ENCODE peak calls at places on chromosome 1, in five cellular contexts. G is pancreas, L is dorsolateral prefrontal cortex, E is foreskin fibroblast, A is skeletal muscle cell. F is an unnamed sample.

GRCh38 chr1:6034750-6035096 is 11.0 kb upstream of the KCNAB2 start:
- DNase-seq in L (no peak), G (no peak), A (no peak), E (no peak), F (no peak)

GRCh38 chr1:40532062-40532389 is 589 bp downstream of the ZNF684 start:
- DNase-seq in G (no peak), L (no peak), E (no peak), A (no peak), F (no peak)

GRCh38 chr1:54542962-54543539 is 5.0 kb upstream of the ACOT11 start:
- DNase-seq in E (peak; percentile 46), L (no peak), G (no peak), A (no peak), F (no peak)

GRCh38 chr1:219120625-219121544 is 52.8 kb upstream of the LYPLAL1 start:
- DNase-seq in E (peak; percentile 92), G (no peak), A (peak; percentile 92), L (no peak), F (no peak)

GRCh38 chr1:186532481-186532880 is 71.6 kb upstream of the PDC start:
- DNase-seq in A (no peak), E (no peak), L (no peak), G (no peak), F (no peak)

GRCh38 chr1:32007591-32007940 is 6.1 kb upstream of the KHDRBS1 start:
- DNase-seq in G (no peak), A (no peak), L (no peak), E (no peak), F (no peak)

GRCh38 chr1:30422251-30422650 is 301.1 kb downstream of the MATN1 start:
- DNase-seq in A (no peak), G (no peak), L (no peak), E (no peak), F (no peak)

GRCh38 chr1:228307218-228308023 is 99.2 kb downstream of the TRIM11 start:
- DNase-seq in L (no peak), A (no peak), G (peak; percentile 54), E (no peak), F (peak; percentile 72)

GRCh38 chr1:59128784-59129227 is 168.1 kb upstream of the FGGY start:
- DNase-seq in A (no peak), G (no peak), L (no peak), E (peak; percentile 53), F (no peak)

GRCh38 chr1:221884821-221885220 is 142.9 kb upstream of the DUSP10 start:
- DNase-seq in E (no peak), L (no peak), A (no peak), G (no peak), F (no peak)

GRCh38 chr1:7199077-7199779 is 414.0 kb downstream of the CAMTA1 start:
- DNase-seq in E (no peak), G (no peak), A (no peak), L (no peak), F (no peak)

GRCh38 chr1:224054611-224055010 is 59.3 kb upstream of the FBXO28 start:
- DNase-seq in L (no peak), E (peak; percentile 38), A (no peak), G (no peak), F (no peak)

GRCh38 chr1:222736972-222737371 is at the start of gene FAM177B:
- DNase-seq in G (no peak), E (no peak), A (no peak), L (no peak), F (no peak)

GRCh38 chr1:227805606-227806197 is 9.8 kb upstream of the PRSS38 start:
- DNase-seq in L (no peak), A (peak; percentile 85), G (no peak), E (peak; percentile 91), F (no peak)

GRCh38 chr1:32241011-32241763 is 5.8 kb upstream of the FAM167B start:
- DNase-seq in L (peak; percentile 10), A (no peak), G (peak; percentile 89), E (peak; percentile 40), F (peak; percentile 85)

GRCh38 chr1:230459463-230459862 is 33.3 kb upstream of the PGBD5 start:
- DNase-seq in L (no peak), G (no peak), E (peak; percentile 17), A (peak; percentile 79), F (no peak)

GRCh38 chr1:2523191-2523890 is 3.1 kb downstream of the PANK4 start:
- DNase-seq in G (no peak), E (no peak), L (no peak), A (no peak), F (no peak)

GRCh38 chr1:54861070-54861761 is 25.8 kb downstream of the DHCR24 start:
- DNase-seq in L (no peak), E (no peak), A (no peak), G (no peak), F (no peak)

GRCh38 chr1:147762233-147763024 is 2.0 kb upstream of the GJA5 start:
- DNase-seq in L (no peak), A (no peak), G (no peak), E (no peak), F (no peak)

GRCh38 chr1:1305300-1306069 is 2.2 kb downstream of the ACAP3 start:
- DNase-seq in G (no peak), L (no peak), E (peak; percentile 76), A (peak; percentile 30), F (peak; percentile 90)

GRCh38 chr1:212606734-212607205 is 1.8 kb upstream of the ATF3 start:
- DNase-seq in A (no peak), E (no peak), L (no peak), G (peak; percentile 86), F (peak; percentile 83)

GRCh38 chr1:155322953-155323728 is 2.4 kb downstream of the RUSC1 start:
- DNase-seq in A (peak; percentile 90), E (peak; percentile 97), L (peak; percentile 79), G (peak; percentile 96), F (peak; percentile 96)

GRCh38 chr1:169031566-169032224 is 74.8 kb upstream of the ATP1B1 start:
- DNase-seq in A (no peak), L (no peak), E (no peak), G (no peak), F (no peak)

GRCh38 chr1:33758698-33759097 is 105.2 kb upstream of the HMGB4 start:
- DNase-seq in G (no peak), E (peak; percentile 42), L (no peak), A (peak; percentile 19), F (no peak)

GRCh38 chr1:100734716-100735115 is 15.2 kb downstream of the VCAM1 start:
- DNase-seq in E (peak; percentile 46), L (no peak), A (peak; percentile 37), G (no peak), F (no peak)

GRCh38 chr1:159196543-159196942 is 8.1 kb upstream of the ACKR1 start:
- DNase-seq in A (no peak), E (no peak), L (no peak), G (no peak), F (no peak)

GRCh38 chr1:155128755-155129473 is 1.2 kb downstream of the EFNA1 start:
- DNase-seq in E (no peak), L (peak; percentile 27), A (no peak), G (peak; percentile 75), F (peak; percentile 71)

GRCh38 chr1:198496216-198497143 is 44.0 kb downstream of the ATP6V1G3 start:
- DNase-seq in L (no peak), G (no peak), E (peak; percentile 33), A (no peak), F (no peak)

GRCh38 chr1:163227126-163227525 is 24.4 kb upstream of the RGS5 start:
- DNase-seq in A (no peak), L (no peak), E (no peak), G (no peak), F (no peak)

GRCh38 chr1:69994261-69994660 is 211.1 kb downstream of the LRRC40 start:
- DNase-seq in A (no peak), G (no peak), E (no peak), L (no peak), F (no peak)

GRCh38 chr1:114258633-114259032 is 105.0 kb upstream of the SYT6 start:
- DNase-seq in A (no peak), E (no peak), G (no peak), L (no peak), F (no peak)

GRCh38 chr1:32786856-32787255 is 30.3 kb downstream of the YARS1 start:
- DNase-seq in G (no peak), E (no peak), L (no peak), A (no peak), F (no peak)

GRCh38 chr1:180934563-180934962 is 21.9 kb downstream of the KIAA1614 start:
- DNase-seq in A (no peak), E (no peak), G (no peak), L (no peak), F (no peak)
- H3K4me3 ChIP-seq in A (no peak overlapping the region), E (no peak overlapping the region), G (no peak overlapping the region), L (no peak overlapping the region), F (no peak overlapping the region)

GRCh38 chr1:9075023-9075422 is 5.6 kb upstream of the SLC2A5 start:
- DNase-seq in E (no peak), L (no peak), G (no peak), A (no peak), F (no peak)
- H3K4me3 ChIP-seq in E (no peak overlapping the region), L (no peak overlapping the region), G (no peak overlapping the region), A (no peak overlapping the region), F (peak overlapping the region; percentile 26)

DNA sequence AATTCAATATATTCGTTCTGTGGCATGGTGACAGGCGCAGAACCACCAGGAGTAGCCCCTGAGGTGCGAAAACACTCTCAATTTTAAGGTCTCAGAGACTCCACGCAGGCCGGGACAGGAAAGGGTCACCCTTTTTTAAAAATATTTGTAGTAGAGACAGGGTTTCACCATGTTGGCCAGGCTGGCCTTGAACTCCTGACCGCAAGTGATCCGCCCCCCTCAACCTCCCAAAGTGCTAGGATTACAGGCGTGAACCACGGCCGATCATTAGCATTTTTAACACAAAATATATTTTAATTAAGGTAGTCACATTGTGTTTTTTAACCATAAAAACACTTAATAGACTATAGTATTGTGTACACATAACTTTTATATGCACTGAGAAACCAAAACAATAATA is 31.1 kb downstream of the ATP2B4 start:
- DNase-seq in E (no peak), G (no peak), L (no peak), A (no peak), F (no peak)
- H3K4me3 ChIP-seq in E (no peak overlapping the region), G (no peak overlapping the region), L (no peak overlapping the region), A (no peak overlapping the region), F (no peak overlapping the region)

GRCh38 chr1:37995773-37996379 is 6.1 kb upstream of the SF3A3 start:
- DNase-seq in E (peak; percentile 88), A (peak; percentile 88), L (no peak), G (peak; percentile 76), F (peak; percentile 87)
- H3K4me3 ChIP-seq in E (peak overlapping the region; percentile 46), A (peak overlapping the region; percentile 50), L (peak overlapping the region; percentile 59), G (peak overlapping the region; percentile 20), F (peak overlapping the region; percentile 24)

GRCh38 chr1:95994643-95995042 is 726.9 kb upstream of the PTBP2 start:
- DNase-seq in L (no peak), G (no peak), A (no peak), E (no peak), F (no peak)
- H3K4me3 ChIP-seq in L (no peak overlapping the region), G (no peak overlapping the region), A (no peak overlapping the region), E (peak overlapping the region; percentile 1), F (no peak overlapping the region)